ENCODE peak calls at places on chromosome 15, in six cellular contexts. One of them, this sample, is unnamed.

GRCh38 chr15:26115229-26115943 is 252.3 kb upstream of the ATP10A start:
- DNase-seq in EL: no peak
- DNase-seq in CD8-positive, alpha-beta memory T cell: no peak
- DNase-seq in NCI-H1930: no peak
- DNase-seq in Peyer's patch: no peak
- DNase-seq in uterus: no peak
- DNase-seq in this sample: no peak

GRCh38 chr15:56496635-56497034 is 31.7 kb upstream of the MNS1 start:
- DNase-seq in EL: peak
- DNase-seq in CD8-positive, alpha-beta memory T cell: no peak
- DNase-seq in NCI-H1930: peak
- DNase-seq in Peyer's patch: no peak
- DNase-seq in uterus: no peak
- DNase-seq in this sample: peak

GRCh38 chr15:30990451-30991300 is 752 bp downstream of the MTMR10 start:
- DNase-seq in EL: peak
- DNase-seq in CD8-positive, alpha-beta memory T cell: no peak
- DNase-seq in NCI-H1930: no peak
- DNase-seq in Peyer's patch: no peak
- DNase-seq in uterus: no peak
- DNase-seq in this sample: no peak

GRCh38 chr15:44736261-44736765 is at the start of gene TRIM69:
- DNase-seq in EL: no peak
- DNase-seq in CD8-positive, alpha-beta memory T cell: no peak
- DNase-seq in NCI-H1930: no peak
- DNase-seq in Peyer's patch: no peak
- DNase-seq in uterus: no peak
- DNase-seq in this sample: no peak

GRCh38 chr15:75063338-75063737 is 39.9 kb downstream of the PPCDC start:
- DNase-seq in EL: peak
- DNase-seq in CD8-positive, alpha-beta memory T cell: no peak
- DNase-seq in NCI-H1930: no peak
- DNase-seq in Peyer's patch: no peak
- DNase-seq in uterus: no peak
- DNase-seq in this sample: no peak

GRCh38 chr15:84821501-84822021 is 4.4 kb downstream of the ALPK3 start:
- DNase-seq in EL: no peak
- DNase-seq in CD8-positive, alpha-beta memory T cell: no peak
- DNase-seq in NCI-H1930: no peak
- DNase-seq in Peyer's patch: no peak
- DNase-seq in uterus: peak
- DNase-seq in this sample: no peak

GRCh38 chr15:72486144-72486543 is 12.0 kb downstream of the ARIH1 start:
- DNase-seq in EL: peak
- DNase-seq in CD8-positive, alpha-beta memory T cell: no peak
- DNase-seq in NCI-H1930: no peak
- DNase-seq in Peyer's patch: no peak
- DNase-seq in uterus: no peak
- DNase-seq in this sample: no peak

GRCh38 chr15:99983171-99983891 is 250.1 kb upstream of the LYSMD4 start:
- DNase-seq in EL: no peak
- DNase-seq in CD8-positive, alpha-beta memory T cell: peak
- DNase-seq in NCI-H1930: no peak
- DNase-seq in Peyer's patch: no peak
- DNase-seq in uterus: no peak
- DNase-seq in this sample: no peak

GRCh38 chr15:58462973-58463663 is 31.3 kb downstream of the LIPC start:
- DNase-seq in EL: no peak
- DNase-seq in CD8-positive, alpha-beta memory T cell: no peak
- DNase-seq in NCI-H1930: no peak
- DNase-seq in Peyer's patch: no peak
- DNase-seq in uterus: no peak
- DNase-seq in this sample: no peak

GRCh38 chr15:57041416-57041815 is 123.0 kb downstream of the TCF12 start:
- DNase-seq in EL: no peak
- DNase-seq in CD8-positive, alpha-beta memory T cell: no peak
- DNase-seq in NCI-H1930: peak
- DNase-seq in Peyer's patch: no peak
- DNase-seq in uterus: no peak
- DNase-seq in this sample: no peak

GRCh38 chr15:72859023-72859756 is 75.6 kb upstream of the ADPGK start:
- DNase-seq in EL: no peak
- DNase-seq in CD8-positive, alpha-beta memory T cell: no peak
- DNase-seq in NCI-H1930: no peak
- DNase-seq in Peyer's patch: peak
- DNase-seq in uterus: no peak
- DNase-seq in this sample: no peak

GRCh38 chr15:24761704-24762302 is 86.2 kb downstream of the NPAP1 start:
- DNase-seq in EL: no peak
- DNase-seq in CD8-positive, alpha-beta memory T cell: no peak
- DNase-seq in NCI-H1930: no peak
- DNase-seq in Peyer's patch: no peak
- DNase-seq in uterus: no peak
- DNase-seq in this sample: no peak